ENCODE peak calls at places on chromosomes 7 and 10, in four cellular contexts. One of them, this sample, is unnamed.

GRCh38 chr10:36647540-36647939 is 477.9 kb upstream of the ANKRD30A start:
- DNase-seq in breast epithelium: no peak
- DNase-seq in HCT116: no peak
- DNase-seq in K562: no peak
- DNase-seq in this sample: no peak

GRCh38 chr7:152858761-152859160 is 99.2 kb downstream of the ACTR3B start:
- DNase-seq in breast epithelium: no peak
- DNase-seq in HCT116: no peak
- DNase-seq in K562: no peak
- DNase-seq in this sample: no peak

GRCh38 chr10:4532976-4533375 is 293.0 kb upstream of the AKR1E2 start:
- DNase-seq in breast epithelium: no peak
- DNase-seq in HCT116: no peak
- DNase-seq in K562: no peak
- DNase-seq in this sample: no peak

GRCh38 chr10:108757946-108758345 is 1165.4 kb downstream of the XPNPEP1 start:
- DNase-seq in breast epithelium: no peak
- DNase-seq in HCT116: no peak
- DNase-seq in K562: no peak
- DNase-seq in this sample: no peak

GRCh38 chr7:101112233-101112632 is 14.7 kb upstream of the SERPINE1 start:
- DNase-seq in breast epithelium: no peak
- DNase-seq in HCT116: no peak
- DNase-seq in K562: no peak
- DNase-seq in this sample: no peak

GRCh38 chr10:99403674-99404073 is 26.8 kb downstream of the GOT1 start:
- DNase-seq in breast epithelium: no peak
- DNase-seq in HCT116: no peak
- DNase-seq in K562: no peak
- DNase-seq in this sample: no peak

GRCh38 chr7:155603858-155604503 is 40.5 kb upstream of the RBM33 start:
- DNase-seq in breast epithelium: no peak
- DNase-seq in HCT116: no peak
- DNase-seq in K562: no peak
- DNase-seq in this sample: no peak

GRCh38 chr7:106537119-106537518 is 123.8 kb downstream of the CCDC71L start:
- DNase-seq in breast epithelium: no peak
- DNase-seq in HCT116: no peak
- DNase-seq in K562: no peak
- DNase-seq in this sample: no peak

GRCh38 chr7:82598958-82599357 is 155.4 kb upstream of the CACNA2D1 start:
- DNase-seq in breast epithelium: no peak
- DNase-seq in HCT116: no peak
- DNase-seq in K562: no peak
- DNase-seq in this sample: no peak

GRCh38 chr7:16431646-16432424 is 10.5 kb upstream of the CRPPA start:
- DNase-seq in breast epithelium: no peak
- DNase-seq in HCT116: peak
- DNase-seq in K562: peak
- DNase-seq in this sample: peak

GRCh38 chr10:3126741-3127342 is 45.7 kb downstream of the PITRM1 start:
- DNase-seq in breast epithelium: peak
- DNase-seq in HCT116: no peak
- DNase-seq in K562: no peak
- DNase-seq in this sample: peak

GRCh38 chr10:47165168-47165710 is 134.8 kb upstream of the GDF10 start:
- DNase-seq in breast epithelium: no peak
- DNase-seq in HCT116: no peak
- DNase-seq in K562: no peak
- DNase-seq in this sample: no peak

GRCh38 chr10:79180619-79181221 is 112.0 kb downstream of the ZMIZ1 start:
- DNase-seq in breast epithelium: no peak
- DNase-seq in HCT116: no peak
- DNase-seq in K562: peak
- DNase-seq in this sample: no peak

GRCh38 chr7:76357379-76358052 is 1.3 kb downstream of the YWHAG start:
- DNase-seq in breast epithelium: no peak
- DNase-seq in HCT116: no peak
- DNase-seq in K562: no peak
- DNase-seq in this sample: no peak

GRCh38 chr7:158037211-158037610 is 550.4 kb downstream of the PTPRN2 start:
- DNase-seq in breast epithelium: no peak
- DNase-seq in HCT116: no peak
- DNase-seq in K562: no peak
- DNase-seq in this sample: no peak

GRCh38 chr10:36303896-36304295 is 661.8 kb upstream of the FZD8 start:
- DNase-seq in breast epithelium: no peak
- DNase-seq in HCT116: no peak
- DNase-seq in K562: no peak
- DNase-seq in this sample: no peak

GRCh38 chr7:94679341-94679740 is 23.4 kb upstream of the SGCE start:
- DNase-seq in breast epithelium: no peak
- DNase-seq in HCT116: no peak
- DNase-seq in K562: no peak
- DNase-seq in this sample: no peak

GRCh38 chr7:22559829-22560489 is 60.0 kb upstream of the STEAP1B start:
- DNase-seq in breast epithelium: peak
- DNase-seq in HCT116: peak
- DNase-seq in K562: peak
- DNase-seq in this sample: peak

GRCh38 chr7:32150039-32150438 is 79.8 kb upstream of the PDE1C start:
- DNase-seq in breast epithelium: no peak
- DNase-seq in HCT116: no peak
- DNase-seq in K562: no peak
- DNase-seq in this sample: no peak

GRCh38 chr7:114934758-114935157 is 12.9 kb downstream of the MDFIC start:
- DNase-seq in breast epithelium: no peak
- DNase-seq in HCT116: no peak
- DNase-seq in K562: no peak
- DNase-seq in this sample: no peak

GRCh38 chr7:20298486-20298901 is 32.2 kb upstream of the ITGB8 start:
- DNase-seq in breast epithelium: no peak
- DNase-seq in HCT116: no peak
- DNase-seq in K562: no peak
- DNase-seq in this sample: no peak

GRCh38 chr10:43284341-43284910 is 17.6 kb upstream of the RASGEF1A start:
- DNase-seq in breast epithelium: no peak
- DNase-seq in HCT116: no peak
- DNase-seq in K562: no peak
- DNase-seq in this sample: no peak

GRCh38 chr10:104340692-104341091 is 2.4 kb upstream of the ITPRIP start:
- DNase-seq in breast epithelium: no peak
- DNase-seq in HCT116: no peak
- DNase-seq in K562: no peak
- DNase-seq in this sample: no peak

GRCh38 chr10:104337527-104337984 is 709 bp downstream of the ITPRIP start:
- DNase-seq in breast epithelium: peak
- DNase-seq in HCT116: no peak
- DNase-seq in K562: no peak
- DNase-seq in this sample: peak

GRCh38 chr10:104339469-104340098 is 1.3 kb upstream of the ITPRIP start:
- DNase-seq in breast epithelium: peak
- DNase-seq in HCT116: no peak
- DNase-seq in K562: no peak
- DNase-seq in this sample: peak

GRCh38 chr10:104337985-104338735 is at the start of gene ITPRIP:
- DNase-seq in breast epithelium: peak
- DNase-seq in HCT116: peak
- DNase-seq in K562: peak
- DNase-seq in this sample: peak

DNA sequence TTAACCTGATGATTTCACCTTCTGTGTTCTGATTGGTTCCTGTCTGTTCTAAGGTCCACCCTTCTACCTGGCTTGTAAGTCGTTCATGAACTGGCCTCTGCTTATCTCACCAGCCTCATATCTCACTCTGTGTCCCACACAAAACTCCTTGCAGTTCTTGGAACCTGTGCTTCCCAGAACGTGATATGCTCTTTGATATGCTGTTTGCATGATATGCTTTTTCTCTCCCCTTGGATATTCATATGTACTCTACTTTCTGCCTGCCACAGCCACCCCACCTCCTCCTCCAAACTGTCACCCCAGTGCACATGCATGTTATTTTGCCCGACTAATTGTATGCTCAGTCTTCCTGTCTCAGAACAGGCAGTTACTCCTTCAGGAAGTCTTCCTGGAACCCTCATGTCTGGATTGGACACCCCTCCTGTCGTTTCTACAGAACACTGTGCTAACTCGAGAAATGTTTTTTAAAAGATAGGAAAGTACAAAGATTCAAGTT is 1.9 kb upstream of the ITPRIP start:
- DNase-seq in breast epithelium: no peak
- DNase-seq in HCT116: no peak
- DNase-seq in K562: peak
- DNase-seq in this sample: no peak
- H3K4me3 ChIP-seq in breast epithelium: peak
- H3K4me3 ChIP-seq in HCT116: no peak
- H3K4me3 ChIP-seq in K562: peak
- H3K4me3 ChIP-seq in this sample: no peak

DNA sequence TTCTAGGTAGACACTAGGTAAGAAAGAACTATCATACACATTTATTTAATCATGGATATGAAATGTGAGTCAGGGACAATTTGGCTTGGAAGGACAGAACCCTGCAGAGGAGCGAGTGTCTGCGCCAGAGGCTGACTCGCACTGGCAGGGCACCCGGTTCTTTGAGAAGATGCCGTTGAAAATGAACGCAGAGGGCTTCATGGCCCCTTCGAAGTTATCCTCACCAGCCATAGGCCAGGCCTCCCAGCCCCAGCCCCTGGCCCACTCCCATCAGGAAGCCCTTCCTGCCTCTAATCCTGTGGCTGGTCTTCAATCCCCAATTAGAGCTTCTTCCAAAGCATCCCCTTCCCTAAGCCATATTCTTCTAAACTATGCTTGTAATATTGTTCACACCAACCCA is 239.8 kb downstream of the TCERG1L start:
- DNase-seq in breast epithelium: no peak
- DNase-seq in HCT116: no peak
- DNase-seq in K562: no peak
- DNase-seq in this sample: no peak
- TF ChIP-seq POLR2A in breast epithelium: no peak
- TF ChIP-seq POLR2A in HCT116: no peak
- TF ChIP-seq POLR2A in K562: no peak
- TF ChIP-seq POLR2A in this sample: no peak

GRCh38 chr10:118832242-118832651 is 77.5 kb upstream of the CACUL1 start:
- DNase-seq in breast epithelium: peak
- DNase-seq in HCT116: no peak
- DNase-seq in K562: no peak
- DNase-seq in this sample: peak
- TF ChIP-seq POLR2AphosphoS5 in breast epithelium: no peak
- TF ChIP-seq POLR2AphosphoS5 in HCT116: no peak
- TF ChIP-seq POLR2AphosphoS5 in K562: no peak
- TF ChIP-seq POLR2AphosphoS5 in this sample: no peak

GRCh38 chr7:27251513-27252306 is 9.1 kb downstream of the EVX1 start:
- DNase-seq in breast epithelium: no peak
- DNase-seq in HCT116: no peak
- DNase-seq in K562: no peak
- DNase-seq in this sample: no peak
- H3K4me3 ChIP-seq in breast epithelium: no peak
- H3K4me3 ChIP-seq in HCT116: no peak
- H3K4me3 ChIP-seq in K562: no peak
- H3K4me3 ChIP-seq in this sample: peak

GRCh38 chr7:45000096-45001032 is at the start of gene CCM2:
- DNase-seq in breast epithelium: no peak
- DNase-seq in HCT116: no peak
- DNase-seq in K562: no peak
- DNase-seq in this sample: peak
- TF ChIP-seq POLR2A in breast epithelium: no peak
- TF ChIP-seq POLR2A in HCT116: no peak
- TF ChIP-seq POLR2A in K562: no peak
- TF ChIP-seq POLR2A in this sample: peak

DNA sequence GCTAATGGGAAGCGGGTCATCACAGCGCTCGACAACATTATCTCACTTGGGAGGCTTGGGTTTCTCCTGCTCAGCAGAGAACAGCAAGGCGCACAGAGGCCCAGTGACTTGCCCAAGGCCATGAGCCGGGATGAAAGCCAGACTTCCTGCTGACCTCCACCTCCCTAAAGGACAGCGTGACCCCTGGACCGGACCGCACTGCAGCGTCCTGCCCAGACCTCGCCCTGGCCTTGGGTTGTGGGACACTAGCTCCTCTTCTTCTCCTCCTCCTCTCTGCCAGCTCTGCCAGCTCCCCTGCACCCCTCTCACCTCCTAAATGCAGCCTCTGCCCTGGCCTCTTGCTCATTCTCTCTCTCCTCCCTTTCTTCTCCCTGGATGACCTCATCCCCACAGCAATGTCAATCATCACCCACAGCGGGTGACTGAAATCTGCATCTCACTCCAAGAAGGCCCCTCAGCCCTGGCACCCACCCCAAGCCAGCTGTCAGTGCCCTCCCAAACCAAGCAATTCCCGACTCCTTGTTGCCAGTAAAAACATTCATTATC is 19.4 kb downstream of the SPOCK2 start:
- DNase-seq in breast epithelium: no peak
- DNase-seq in HCT116: no peak
- DNase-seq in K562: no peak
- DNase-seq in this sample: no peak
- TF ChIP-seq POLR2AphosphoS5 in breast epithelium: no peak
- TF ChIP-seq POLR2AphosphoS5 in HCT116: no peak
- TF ChIP-seq POLR2AphosphoS5 in K562: no peak
- TF ChIP-seq POLR2AphosphoS5 in this sample: no peak

GRCh38 chr10:102631525-102632393 is 12.5 kb upstream of the TRIM8 start:
- DNase-seq in breast epithelium: no peak
- DNase-seq in HCT116: no peak
- DNase-seq in K562: no peak
- DNase-seq in this sample: no peak

GRCh38 chr10:102634696-102635095 is 9.6 kb upstream of the TRIM8 start:
- DNase-seq in breast epithelium: no peak
- DNase-seq in HCT116: no peak
- DNase-seq in K562: no peak
- DNase-seq in this sample: no peak

GRCh38 chr10:102633848-102634247 is 10.4 kb upstream of the TRIM8 start:
- DNase-seq in breast epithelium: no peak
- DNase-seq in HCT116: no peak
- DNase-seq in K562: no peak
- DNase-seq in this sample: no peak

GRCh38 chr10:102632394-102633062 is 11.8 kb upstream of the TRIM8 start:
- DNase-seq in breast epithelium: no peak
- DNase-seq in HCT116: no peak
- DNase-seq in K562: no peak
- DNase-seq in this sample: no peak

DNA sequence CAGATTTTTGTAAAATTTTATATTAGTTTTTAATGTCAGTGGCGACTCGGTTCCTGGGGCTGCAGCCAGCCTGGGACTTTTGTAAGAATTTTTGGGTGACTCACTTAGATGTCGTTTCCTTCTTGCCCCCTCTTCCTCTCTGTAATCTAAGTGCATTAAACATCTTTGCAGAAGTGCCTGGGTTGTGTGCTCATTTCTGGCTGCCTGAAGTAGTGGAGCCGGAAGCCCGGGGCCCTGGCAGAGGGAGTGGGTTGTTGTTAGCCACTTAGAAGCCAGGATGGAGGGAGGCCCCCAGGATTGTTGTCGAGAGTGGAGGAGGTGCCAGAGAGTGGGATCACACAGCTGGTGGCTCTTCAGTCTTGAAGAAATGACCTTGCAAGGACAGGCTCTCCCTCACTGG is 11.0 kb upstream of the TRIM8 start:
- DNase-seq in breast epithelium: no peak
- DNase-seq in HCT116: no peak
- DNase-seq in K562: no peak
- DNase-seq in this sample: no peak
- H3K4me3 ChIP-seq in breast epithelium: no peak
- H3K4me3 ChIP-seq in HCT116: no peak
- H3K4me3 ChIP-seq in K562: no peak
- H3K4me3 ChIP-seq in this sample: no peak

GRCh38 chr10:87503892-87504291 is 801 bp upstream of the MINPP1 start:
- DNase-seq in breast epithelium: no peak
- DNase-seq in HCT116: no peak
- DNase-seq in K562: no peak
- DNase-seq in this sample: no peak
- TF ChIP-seq POLR2A in breast epithelium: no peak
- TF ChIP-seq POLR2A in HCT116: no peak
- TF ChIP-seq POLR2A in K562: no peak
- TF ChIP-seq POLR2A in this sample: no peak

This sample was measured in transverse colon.